ENCODE peak calls at places on chromosomes 12 and 14, in five cellular contexts. Y is HCT116; O is choroid plexus epithelial cell; V is adrenal gland; T is CD8-positive, alpha-beta memory T cell. S is an unnamed sample.

GRCh38 chr14:94175403-94176146 is 1.5 kb downstream of the PPP4R4 start:
- DNase-seq in Y (no peak), O (no peak), V (no peak), T (no peak), S (no peak)

GRCh38 chr12:63885401-63885800 is 40.9 kb downstream of the SRGAP1 start:
- DNase-seq in Y (no peak), O (no peak), V (no peak), T (no peak), S (no peak)

GRCh38 chr12:52082988-52083637 is 3.6 kb downstream of the SMIM41 start:
- DNase-seq in Y (no peak), O (peak), V (no peak), T (peak), S (peak)

GRCh38 chr12:130236421-130236820 is 74.2 kb downstream of the FZD10 start:
- DNase-seq in Y (no peak), O (no peak), V (no peak), T (no peak), S (no peak)

GRCh38 chr12:107368586-107368985 is 275.2 kb upstream of the CRY1 start:
- DNase-seq in Y (no peak), O (no peak), V (no peak), T (peak), S (no peak)

GRCh38 chr12:96196781-96197180 is 2.6 kb downstream of the ELK3 start:
- DNase-seq in Y (no peak), O (peak), V (no peak), T (no peak), S (peak)

GRCh38 chr12:6953417-6954315 is 2.5 kb downstream of the PTPN6 start:
- DNase-seq in Y (no peak), O (peak), V (peak), T (peak), S (no peak)

GRCh38 chr14:64115401-64115800 is 178.8 kb downstream of the ESR2 start:
- DNase-seq in Y (no peak), O (no peak), V (no peak), T (no peak), S (no peak)

GRCh38 chr12:10130042-10130441 is at the start of gene CLEC7A:
- DNase-seq in Y (no peak), O (no peak), V (no peak), T (no peak), S (no peak)

GRCh38 chr12:93979189-93979588 is 169.2 kb upstream of the PLXNC1 start:
- DNase-seq in Y (peak), O (peak), V (no peak), T (no peak), S (peak)

GRCh38 chr12:31959701-31960391 is 631 bp downstream of the RESF1 start:
- DNase-seq in Y (no peak), O (peak), V (peak), T (no peak), S (peak)

GRCh38 chr12:90044069-90044468 is 335.4 kb upstream of the ATP2B1 start:
- DNase-seq in Y (no peak), O (no peak), V (no peak), T (no peak), S (no peak)

GRCh38 chr14:32167907-32168306 is 33.9 kb upstream of the RNU6-7 start:
- DNase-seq in Y (no peak), O (no peak), V (no peak), T (no peak), S (no peak)

GRCh38 chr14:101032433-101032832 is 128.9 kb upstream of the RTL1 start:
- DNase-seq in Y (no peak), O (no peak), V (peak), T (no peak), S (no peak)

GRCh38 chr12:82760423-82760822 is 73.7 kb downstream of the TMTC2 start:
- DNase-seq in Y (no peak), O (no peak), V (no peak), T (no peak), S (no peak)

GRCh38 chr12:26810330-26810729 is 22.7 kb downstream of the ITPR2 start:
- DNase-seq in Y (no peak), O (peak), V (peak), T (no peak), S (peak)

GRCh38 chr14:104563191-104563741 is 16.3 kb upstream of the C14orf180 start:
- DNase-seq in Y (no peak), O (no peak), V (no peak), T (no peak), S (no peak)

GRCh38 chr12:50188875-50189575 is 21.9 kb upstream of the CERS5 start:
- DNase-seq in Y (no peak), O (peak), V (peak), T (no peak), S (no peak)

GRCh38 chr12:68106660-68107059 is 52.9 kb downstream of the IFNG start:
- DNase-seq in Y (no peak), O (no peak), V (no peak), T (no peak), S (no peak)

GRCh38 chr12:13171921-13172859 is 24.3 kb upstream of the EMP1 start:
- DNase-seq in Y (no peak), O (peak), V (peak), T (no peak), S (peak)

GRCh38 chr12:100464529-100464928 is 9.1 kb upstream of the NR1H4 start:
- DNase-seq in Y (no peak), O (no peak), V (no peak), T (no peak), S (no peak)

GRCh38 chr12:42957136-42957535 is 367.6 kb upstream of the PRICKLE1 start:
- DNase-seq in Y (no peak), O (no peak), V (no peak), T (no peak), S (no peak)

GRCh38 chr14:60506985-60507829 is 1.7 kb upstream of the SIX6 start:
- DNase-seq in Y (no peak), O (no peak), V (no peak), T (no peak), S (no peak)

GRCh38 chr14:69055125-69055524 is 76.0 kb upstream of the ACTN1 start:
- DNase-seq in Y (no peak), O (peak), V (peak), T (no peak), S (no peak)

GRCh38 chr14:102125546-102125945 is 14.2 kb upstream of the WDR20 start:
- DNase-seq in Y (no peak), O (peak), V (no peak), T (no peak), S (no peak)

GRCh38 chr12:47741340-47741703 is 16.0 kb upstream of the ENDOU start:
- DNase-seq in Y (peak), O (no peak), V (peak), T (peak), S (no peak)

GRCh38 chr14:99511421-99512109 is 30.4 kb downstream of the CCNK start:
- DNase-seq in Y (no peak), O (peak), V (no peak), T (no peak), S (no peak)

GRCh38 chr14:69951263-69951662 is 72.0 kb downstream of the SMOC1 start:
- DNase-seq in Y (no peak), O (no peak), V (no peak), T (no peak), S (no peak)

GRCh38 chr12:58253663-58254062 is 312.3 kb downstream of the ATP23 start:
- DNase-seq in Y (no peak), O (no peak), V (no peak), T (no peak), S (peak)

GRCh38 chr12:66584673-66585072 is 94.2 kb downstream of the GRIP1 start:
- DNase-seq in Y (no peak), O (peak), V (no peak), T (no peak), S (no peak)

GRCh38 chr12:80632835-80633234 is 74.6 kb upstream of the MYF6 start:
- DNase-seq in Y (no peak), O (no peak), V (peak), T (no peak), S (no peak)

GRCh38 chr12:107446476-107446875 is 239.1 kb upstream of the PWP1 start:
- DNase-seq in Y (no peak), O (no peak), V (no peak), T (no peak), S (no peak)

GRCh38 chr14:35539969-35540368 is 6.0 kb downstream of the INSM2 start:
- DNase-seq in Y (no peak), O (no peak), V (no peak), T (no peak), S (no peak)

GRCh38 chr12:2347844-2348476 is 295.2 kb downstream of the CACNA1C start:
- DNase-seq in Y (no peak), O (no peak), V (no peak), T (no peak), S (no peak)

GRCh38 chr12:116426391-116427136 is 132.6 kb upstream of the MAP1LC3B2 start:
- DNase-seq in Y (peak), O (peak), V (no peak), T (no peak), S (peak)

DNA sequence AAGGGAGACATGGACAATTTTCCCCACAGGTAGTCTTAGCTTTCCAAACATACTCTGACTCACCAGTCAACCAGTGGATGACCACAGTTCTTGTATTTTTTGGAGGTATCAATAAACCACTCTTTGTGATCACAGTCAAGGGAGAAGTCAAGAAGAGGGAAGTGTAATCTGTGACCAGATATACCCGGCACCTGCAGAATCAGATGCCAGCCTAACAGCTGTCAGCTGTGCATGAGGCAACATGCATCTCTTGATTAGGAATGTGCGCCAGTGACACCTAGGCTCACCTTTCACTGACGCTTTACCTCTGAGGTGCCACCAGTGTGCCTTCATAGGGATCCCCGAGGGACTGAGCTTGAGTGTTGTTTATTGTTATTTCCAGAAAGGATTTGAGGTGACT is 20.0 kb downstream of the PROX2 start:
- DNase-seq in Y (no peak), O (no peak), V (no peak), T (no peak), S (no peak)
- H3K4me3 ChIP-seq in Y (no peak), O (no peak), V (no peak), T (no peak), S (no peak)

GRCh38 chr14:49897965-49898364 is 5.1 kb downstream of the ARF6 start:
- DNase-seq in Y (no peak), O (no peak), V (no peak), T (no peak), S (no peak)
- H3K4me3 ChIP-seq in Y (no peak), O (no peak), V (no peak), T (no peak), S (peak)

DNA sequence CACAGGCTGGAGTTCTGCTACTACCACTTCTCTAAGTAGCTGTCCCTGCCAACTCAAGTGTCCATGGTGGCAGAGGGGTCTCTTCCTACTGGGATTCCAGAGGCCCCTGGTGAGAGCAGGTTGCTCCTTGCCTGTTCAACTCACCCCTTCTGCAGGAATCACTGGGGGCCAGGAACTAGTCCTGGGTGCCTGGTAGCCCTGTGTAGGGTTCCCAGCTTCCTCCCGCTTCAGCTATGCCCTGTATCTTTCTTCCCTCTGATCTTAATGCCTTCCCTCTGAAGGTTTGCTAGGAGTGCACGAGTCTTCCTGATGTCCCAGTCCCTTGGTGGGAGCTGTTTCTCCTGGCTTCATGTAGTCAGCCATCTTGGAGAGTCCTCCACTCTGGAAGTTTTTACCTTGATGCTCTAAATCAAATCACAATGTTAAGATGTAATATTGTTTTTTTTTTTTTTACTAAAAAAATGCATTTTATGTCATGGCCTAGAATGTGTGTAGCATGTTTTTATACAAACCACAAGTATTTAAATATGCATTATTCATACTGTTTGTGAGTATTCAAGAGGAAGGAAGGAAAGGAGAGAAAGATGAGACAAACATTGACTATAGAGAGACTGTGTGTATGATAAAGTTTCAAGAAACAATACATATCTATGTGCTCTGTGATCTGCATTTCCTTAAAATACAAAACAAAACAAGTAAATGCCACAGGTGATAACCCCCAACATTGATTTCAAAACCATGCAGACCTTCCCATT is 54.7 kb downstream of the FRS2 start:
- DNase-seq in Y (no peak), O (peak), V (no peak), T (no peak), S (no peak)
- H3K4me3 ChIP-seq in Y (no peak), O (no peak), V (no peak), T (no peak), S (no peak)

GRCh38 chr12:21941522-21942376 is 523 bp upstream of the ABCC9 start:
- DNase-seq in Y (no peak), O (peak), V (peak), T (no peak), S (peak)

GRCh38 chr12:21940549-21940948 is 677 bp downstream of the ABCC9 start:
- DNase-seq in Y (no peak), O (no peak), V (no peak), T (no peak), S (no peak)

GRCh38 chr12:21942377-21942703 is 1.1 kb upstream of the ABCC9 start:
- DNase-seq in Y (no peak), O (no peak), V (no peak), T (no peak), S (no peak)

GRCh38 chr12:21939435-21939834 is 1.8 kb downstream of the ABCC9 start:
- DNase-seq in Y (no peak), O (no peak), V (no peak), T (no peak), S (no peak)

DNA sequence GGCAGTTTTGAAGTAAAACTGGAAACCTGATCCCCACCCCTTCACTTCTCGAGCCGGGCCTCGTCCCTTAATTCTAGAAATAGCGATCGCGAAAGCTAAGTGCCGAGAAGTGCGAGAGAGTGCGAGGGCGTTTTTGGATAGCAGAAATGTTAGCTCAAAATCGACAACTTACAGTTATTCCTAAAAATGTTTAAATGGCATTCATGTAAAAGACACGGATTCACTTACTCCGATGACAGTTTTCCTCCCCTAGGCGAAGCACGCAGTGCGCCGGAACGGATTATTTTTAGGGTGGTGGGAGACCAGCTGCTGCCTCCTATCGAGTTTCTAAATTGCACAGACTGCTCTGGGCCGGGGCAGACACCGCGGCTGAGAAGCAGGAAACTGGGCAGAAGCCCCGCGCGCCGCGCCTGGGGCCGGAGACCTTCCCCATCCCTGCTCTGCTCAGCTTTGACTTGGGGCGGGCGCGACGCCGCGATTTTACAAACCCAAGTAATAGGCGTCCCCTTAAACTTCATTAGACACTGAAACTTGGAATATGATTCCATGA is at the start of gene ABCC9:
- DNase-seq in Y (no peak), O (peak), V (peak), T (no peak), S (no peak)
- H3K4me3 ChIP-seq in Y (no peak), O (peak), V (no peak), T (no peak), S (peak)

GRCh38 chr12:48980953-48981756 is 3.0 kb downstream of the WNT1 start:
- DNase-seq in Y (no peak), O (no peak), V (no peak), T (peak), S (peak)
- H3K4me3 ChIP-seq in Y (no peak), O (no peak), V (no peak), T (peak), S (no peak)

DNA sequence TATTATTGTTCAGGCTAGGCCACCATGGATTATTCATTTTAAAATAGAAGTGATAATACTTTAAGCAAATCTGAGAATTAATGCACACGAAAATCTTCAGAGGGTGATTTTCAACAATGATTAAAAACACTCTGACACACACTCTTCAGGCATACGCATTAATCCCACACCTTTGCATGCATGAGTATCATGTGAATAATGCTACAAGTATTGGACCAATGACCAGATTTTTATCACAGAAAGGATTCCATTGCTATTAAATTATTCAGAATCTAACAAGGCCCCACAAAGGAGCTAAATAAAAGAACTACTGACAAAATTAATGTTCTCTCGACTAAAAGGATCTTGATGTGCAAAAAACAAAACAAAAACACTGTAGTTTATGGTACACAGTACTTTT is 11.1 kb downstream of the EPS8 start:
- DNase-seq in Y (no peak), O (no peak), V (no peak), T (no peak), S (no peak)
- H3K4me3 ChIP-seq in Y (no peak), O (no peak), V (no peak), T (no peak), S (no peak)

S was measured in foreskin fibroblast.